ENCODE peak calls at places on chromosomes 12 and 14, in six cellular contexts. Z is GM12891, B is HepG2, F is H1, C is K562, O is GM12878. U is an unnamed sample.

GRCh38 chr12:128190614-128191013 is 76.4 kb upstream of the TMEM132C start:
- DNase-seq in Z (no peak), B (no peak), F (peak), C (no peak), O (no peak), U (no peak)

GRCh38 chr12:59087077-59087673 is 166.9 kb upstream of the LRIG3 start:
- DNase-seq in O (no peak), Z (no peak), B (no peak), C (no peak), F (no peak), U (no peak)

GRCh38 chr14:39091716-39092115 is 11.3 kb downstream of the SEC23A start:
- DNase-seq in O (no peak), C (no peak), Z (no peak), B (no peak), F (no peak), U (no peak)

GRCh38 chr12:53324779-53325538 is 3.5 kb upstream of the AAAS start:
- DNase-seq in O (peak), B (peak), C (peak), F (peak), Z (peak), U (peak)

GRCh38 chr12:124453419-124454351 is 113.7 kb downstream of the NCOR2 start:
- DNase-seq in B (no peak), F (no peak), C (no peak), Z (peak), O (peak), U (peak)

GRCh38 chr14:91171291-91171690 is 57.4 kb downstream of the DGLUCY start:
- DNase-seq in F (no peak), Z (no peak), B (no peak), C (no peak), O (no peak), U (no peak)

GRCh38 chr14:100586520-100587247 is 533 bp downstream of the BEGAIN start:
- DNase-seq in Z (no peak), F (peak), C (peak), O (no peak), B (no peak), U (no peak)

GRCh38 chr12:30422844-30423243 is 272.8 kb downstream of the IPO8 start:
- DNase-seq in O (no peak), B (no peak), C (no peak), F (no peak), Z (no peak), U (no peak)

GRCh38 chr12:2169489-2169888 is 116.7 kb downstream of the CACNA1C start:
- DNase-seq in Z (no peak), C (no peak), O (no peak), F (no peak), B (peak), U (no peak)

GRCh38 chr12:131233737-131234474 is 280.2 kb downstream of the ADGRD1 start:
- DNase-seq in Z (no peak), O (no peak), C (no peak), F (no peak), B (no peak), U (no peak)
- TF ChIP-seq POLR2AphosphoS5 in Z (no peak), O (no peak), C (no peak), F (no peak), B (no peak), U (no peak)

GRCh38 chr14:60163741-60164140 is 1.5 kb downstream of the DHRS7 start:
- DNase-seq in B (no peak), Z (no peak), F (no peak), O (no peak), C (no peak), U (no peak)

GRCh38 chr14:60164404-60164716 is 838 bp downstream of the DHRS7 start:
- DNase-seq in C (no peak), F (no peak), B (peak), O (peak), Z (no peak), U (no peak)

GRCh38 chr14:60164717-60165546 is at the start of gene DHRS7:
- DNase-seq in Z (peak), F (peak), C (peak), B (peak), O (peak), U (peak)

GRCh38 chr14:60165547-60165876 is 314 bp upstream of the DHRS7 start:
- DNase-seq in O (no peak), Z (no peak), F (no peak), B (no peak), C (no peak), U (no peak)

GRCh38 chr14:60166144-60166543 is 946 bp upstream of the DHRS7 start:
- DNase-seq in B (no peak), O (no peak), Z (no peak), C (no peak), F (no peak), U (no peak)
- TF ChIP-seq POLR2A in B (no peak), O (no peak), Z (no peak), C (no peak), F (no peak), U (no peak)

DNA sequence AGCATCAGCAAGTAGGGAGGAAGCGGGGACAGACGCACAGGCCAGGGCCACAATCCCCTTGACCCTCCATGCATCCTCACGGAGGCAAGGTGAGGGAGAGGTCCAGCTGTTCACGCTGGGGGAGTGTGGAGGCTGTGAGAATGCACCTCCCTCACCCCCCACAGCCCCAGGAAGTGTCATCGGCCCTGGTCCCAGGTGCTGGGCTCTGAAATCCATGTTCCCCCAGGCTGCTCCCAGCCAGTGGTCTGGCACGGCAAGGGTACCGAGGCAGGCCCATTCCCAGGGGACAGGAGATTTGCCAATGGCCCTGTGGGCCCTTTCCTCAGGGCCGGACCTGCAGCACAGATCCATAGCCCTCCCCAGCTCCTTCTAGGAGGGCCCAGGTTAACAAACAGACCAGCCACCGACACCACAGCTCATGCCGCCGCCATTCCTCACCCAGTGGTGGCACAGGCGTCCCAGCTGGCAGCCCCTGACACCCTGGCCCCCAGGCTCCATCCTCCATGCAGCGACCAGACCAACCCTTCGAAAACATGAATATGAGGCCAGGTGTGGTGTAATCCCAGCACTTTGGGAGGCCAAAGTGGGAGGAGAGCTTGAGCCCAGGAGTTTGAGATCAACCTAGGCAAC is 21.9 kb upstream of the EIF5 start:
- DNase-seq in F (no peak), Z (no peak), O (no peak), B (no peak), C (no peak), U (no peak)
- TF ChIP-seq TAF1 in F (no peak), Z (no peak), O (no peak), B (no peak), C (no peak), U (no peak)

GRCh38 chr12:1117970-1118563 is 127.0 kb downstream of the ERC1 start:
- DNase-seq in O (no peak), F (peak), B (peak), C (peak), Z (no peak), U (no peak)
- TF ChIP-seq POLR2AphosphoS5 in O (no peak), F (no peak), B (no peak), C (no peak), Z (no peak), U (no peak)

GRCh38 chr14:28767851-28768548 is 1.4 kb downstream of the FOXG1 start:
- DNase-seq in Z (no peak), C (peak), O (no peak), B (no peak), F (peak), U (no peak)

GRCh38 chr14:28767239-28767850 is 758 bp downstream of the FOXG1 start:
- DNase-seq in Z (no peak), O (no peak), F (peak), B (no peak), C (no peak), U (no peak)

GRCh38 chr14:28765169-28765906 is 1.2 kb upstream of the FOXG1 start:
- DNase-seq in B (no peak), C (no peak), F (no peak), Z (no peak), O (no peak), U (no peak)

GRCh38 chr14:28765907-28766504 is 581 bp upstream of the FOXG1 start:
- DNase-seq in O (no peak), Z (no peak), C (peak), B (no peak), F (peak), U (no peak)

DNA sequence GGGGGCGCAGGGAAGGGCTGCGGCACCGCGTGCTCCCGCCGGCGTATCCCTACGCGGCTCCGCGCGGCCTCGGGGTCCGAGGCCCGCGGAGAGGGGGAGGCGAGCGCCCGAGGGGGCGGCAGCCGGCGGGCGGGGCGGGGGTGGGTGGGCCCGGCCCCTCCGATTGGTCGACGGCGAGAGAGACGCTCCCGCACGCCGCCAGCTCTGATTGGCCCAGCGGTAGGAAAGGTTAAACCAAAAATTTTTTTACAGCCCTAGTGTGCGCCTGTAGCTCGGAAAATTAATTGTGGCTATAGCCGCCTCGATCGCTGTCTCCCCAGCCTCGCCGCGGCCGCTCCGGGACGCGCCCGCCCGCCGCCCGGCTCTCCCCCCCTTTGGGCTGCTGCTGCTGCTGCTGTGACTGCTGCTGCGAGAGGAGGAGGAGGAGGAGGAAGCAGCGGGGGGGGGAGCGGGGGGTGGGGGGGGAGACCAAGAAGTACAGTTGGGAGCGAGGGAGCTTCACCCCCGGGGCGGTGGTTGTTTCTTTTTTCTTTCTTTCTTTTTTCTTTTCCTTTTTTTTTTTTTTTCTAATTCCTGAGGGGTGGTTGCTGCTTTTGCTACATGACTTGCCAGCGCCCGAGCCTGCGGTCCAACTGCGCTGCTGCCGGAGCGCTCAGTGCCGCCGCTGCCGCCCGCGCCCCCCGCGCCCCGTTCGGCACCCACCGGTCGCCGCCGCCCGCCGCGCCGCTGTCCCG is at the start of gene FOXG1:
- DNase-seq in C (peak), Z (peak), B (no peak), F (peak), O (no peak), U (peak)
- TF ChIP-seq POLR2A in C (no peak), Z (peak), B (no peak), F (no peak), O (no peak), U (no peak)

GRCh38 chr12:106831699-106832098 is 57.2 kb downstream of the RIC8B start:
- DNase-seq in C (peak), O (no peak), B (no peak), Z (no peak), F (no peak), U (no peak)
- TF ChIP-seq TAF1 in C (no peak), O (no peak), B (no peak), Z (no peak), F (no peak), U (no peak)

DNA sequence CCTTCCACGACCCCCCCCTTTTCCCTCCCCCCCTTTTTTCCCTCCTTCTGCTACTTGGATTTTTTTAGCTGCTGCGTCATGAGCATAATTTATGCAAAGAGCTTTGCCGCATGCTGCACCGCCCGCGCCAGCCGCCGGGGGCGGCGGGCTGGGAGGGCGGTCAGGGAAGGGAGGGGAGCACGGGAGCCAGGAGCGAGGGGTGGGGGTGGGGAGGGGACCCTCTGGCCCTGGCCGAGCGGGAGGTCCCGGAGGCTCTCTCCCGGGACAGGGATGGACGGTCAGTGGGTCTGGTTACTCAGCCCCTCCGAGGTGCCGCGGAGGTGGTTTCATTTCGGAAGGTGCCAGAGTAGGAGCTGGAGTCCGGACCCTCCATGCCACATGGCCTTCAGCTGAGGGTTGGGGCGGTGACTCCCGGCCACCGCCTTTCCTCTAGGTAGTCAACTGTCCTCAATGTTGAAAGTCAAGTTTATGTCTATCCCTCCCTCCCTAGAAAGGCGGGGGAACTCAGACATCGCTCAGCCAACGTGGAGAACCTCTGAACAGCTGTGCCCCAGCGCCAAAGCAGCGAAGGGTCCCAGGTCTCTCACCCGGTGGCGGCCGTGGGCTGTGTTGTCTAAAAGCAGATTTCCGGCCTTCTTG is at the start of gene POU6F1:
- DNase-seq in C (peak), F (no peak), Z (peak), O (peak), B (peak), U (peak)
- TF ChIP-seq POLR2AphosphoS5 in C (no peak), F (peak), Z (peak), O (peak), B (no peak), U (peak)